ENCODE peak calls at places on chromosomes 16 and 17, in four cellular contexts. U is hepatocyte, L is IMR-90, F is AG10803. I is an unnamed sample.

GRCh38 chr16:29676989-29677388 is 2.0 kb upstream of the QPRT start:
- DNase-seq in L (no peak), U (no peak), F (no peak), I (no peak)

GRCh38 chr16:86984975-86985655 is 332.1 kb downstream of the C16orf95 start:
- DNase-seq in U (peak), F (peak), L (no peak), I (no peak)

GRCh38 chr16:85416267-85417109 is 196.6 kb upstream of the GSE1 start:
- DNase-seq in L (peak), F (peak), U (peak), I (peak)

GRCh38 chr17:61159415-61159814 is 240.2 kb upstream of the TBX2 start:
- DNase-seq in L (peak), U (no peak), F (no peak), I (peak)

GRCh38 chr16:47664653-47665325 is 203.7 kb downstream of the PHKB start:
- DNase-seq in U (peak), F (no peak), L (peak), I (peak)

GRCh38 chr17:83202002-83203000 is 122.9 kb downstream of the METRNL start:
- DNase-seq in U (no peak), F (no peak), L (no peak), I (no peak)

GRCh38 chr17:54903375-54903774 is 2.7 kb downstream of the TOM1L1 start:
- DNase-seq in L (no peak), U (peak), F (peak), I (no peak)

GRCh38 chr16:83355570-83356218 is 452.1 kb upstream of the HSBP1 start:
- DNase-seq in L (no peak), F (no peak), U (no peak), I (no peak)

GRCh38 chr17:2087597-2088211 is 32.8 kb downstream of the HIC1 start:
- DNase-seq in L (peak), F (no peak), U (no peak), I (no peak)

GRCh38 chr17:48767263-48767774 is 38.8 kb upstream of the HOXB13 start:
- DNase-seq in U (no peak), F (no peak), L (no peak), I (no peak)

GRCh38 chr17:49404371-49404770 is 10.3 kb downstream of the PHB1 start:
- DNase-seq in L (no peak), F (no peak), U (no peak), I (no peak)

GRCh38 chr17:31496097-31496496 is 104.6 kb downstream of the RAB11FIP4 start:
- DNase-seq in F (no peak), L (no peak), U (no peak), I (no peak)

GRCh38 chr17:19308398-19308797 is 54.1 kb downstream of the B9D1 start:
- DNase-seq in L (no peak), U (no peak), F (no peak), I (no peak)

GRCh38 chr16:50497592-50497991 is 50.6 kb upstream of the NKD1 start:
- DNase-seq in U (no peak), F (peak), L (peak), I (no peak)

GRCh38 chr17:81158688-81159590 is 6.4 kb upstream of the PVALEF start:
- DNase-seq in F (no peak), L (no peak), U (no peak), I (no peak)

GRCh38 chr17:65554568-65555223 is 6.8 kb downstream of the AXIN2 start:
- DNase-seq in L (peak), F (peak), U (peak), I (peak)

GRCh38 chr16:22055881-22056280 is 36.5 kb upstream of the VWA3A start:
- DNase-seq in U (no peak), L (no peak), F (no peak), I (no peak)

GRCh38 chr16:57409870-57410585 is 5.5 kb downstream of the CCL17 start:
- DNase-seq in F (no peak), U (no peak), L (no peak), I (no peak)

GRCh38 chr16:8899709-8900317 is 17.7 kb downstream of the LITAFD start:
- DNase-seq in U (no peak), F (no peak), L (no peak), I (no peak)

GRCh38 chr16:55324491-55325447 is 766 bp downstream of the IRX6 start:
- DNase-seq in U (no peak), F (peak), L (no peak), I (no peak)

GRCh38 chr16:11100239-11100750 is 155.7 kb downstream of the SOCS1 start:
- DNase-seq in F (peak), L (peak), U (peak), I (peak)

GRCh38 chr16:53545433-53545832 is 42.4 kb upstream of the AKTIP start:
- DNase-seq in F (no peak), L (no peak), U (no peak), I (no peak)

GRCh38 chr17:75922173-75922961 is 17.7 kb upstream of the MRPL38 start:
- DNase-seq in U (no peak), L (no peak), F (no peak), I (no peak)

GRCh38 chr16:78249832-78250231 is 150.4 kb downstream of the WWOX start:
- DNase-seq in L (no peak), U (peak), F (no peak), I (no peak)

GRCh38 chr17:63405741-63406261 is 40.3 kb downstream of the CYB561 start:
- DNase-seq in F (peak), U (peak), L (peak), I (peak)

GRCh38 chr16:4315185-4316102 is at the start of gene GLIS2:
- DNase-seq in L (peak), F (peak), U (peak), I (peak)

GRCh38 chr17:79000396-79001189 is 9.0 kb downstream of the CANT1 start:
- DNase-seq in L (no peak), U (no peak), F (no peak), I (no peak)

GRCh38 chr17:81233811-81234505 is 4.9 kb downstream of the TEPSIN start:
- DNase-seq in U (no peak), F (no peak), L (no peak), I (no peak)

GRCh38 chr17:3025421-3026124 is 37.8 kb downstream of the OR1D5 start:
- DNase-seq in U (no peak), F (no peak), L (no peak), I (no peak)

GRCh38 chr16:58464916-58465731 is 34.8 kb upstream of the NDRG4 start:
- DNase-seq in U (no peak), F (no peak), L (no peak), I (no peak)

GRCh38 chr17:44922136-44922535 is 6.8 kb upstream of the GFAP start:
- DNase-seq in L (no peak), F (no peak), U (no peak), I (no peak)

GRCh38 chr17:11238710-11239109 is 2.3 kb upstream of the SHISA6 start:
- DNase-seq in L (no peak), F (no peak), U (no peak), I (no peak)

GRCh38 chr16:75379911-75380847 is 53.1 kb downstream of the CFDP1 start:
- DNase-seq in U (no peak), F (no peak), L (no peak), I (peak)
- TF ChIP-seq CTCF in U (no peak), F (no peak), L (no peak), I (no peak)

DNA sequence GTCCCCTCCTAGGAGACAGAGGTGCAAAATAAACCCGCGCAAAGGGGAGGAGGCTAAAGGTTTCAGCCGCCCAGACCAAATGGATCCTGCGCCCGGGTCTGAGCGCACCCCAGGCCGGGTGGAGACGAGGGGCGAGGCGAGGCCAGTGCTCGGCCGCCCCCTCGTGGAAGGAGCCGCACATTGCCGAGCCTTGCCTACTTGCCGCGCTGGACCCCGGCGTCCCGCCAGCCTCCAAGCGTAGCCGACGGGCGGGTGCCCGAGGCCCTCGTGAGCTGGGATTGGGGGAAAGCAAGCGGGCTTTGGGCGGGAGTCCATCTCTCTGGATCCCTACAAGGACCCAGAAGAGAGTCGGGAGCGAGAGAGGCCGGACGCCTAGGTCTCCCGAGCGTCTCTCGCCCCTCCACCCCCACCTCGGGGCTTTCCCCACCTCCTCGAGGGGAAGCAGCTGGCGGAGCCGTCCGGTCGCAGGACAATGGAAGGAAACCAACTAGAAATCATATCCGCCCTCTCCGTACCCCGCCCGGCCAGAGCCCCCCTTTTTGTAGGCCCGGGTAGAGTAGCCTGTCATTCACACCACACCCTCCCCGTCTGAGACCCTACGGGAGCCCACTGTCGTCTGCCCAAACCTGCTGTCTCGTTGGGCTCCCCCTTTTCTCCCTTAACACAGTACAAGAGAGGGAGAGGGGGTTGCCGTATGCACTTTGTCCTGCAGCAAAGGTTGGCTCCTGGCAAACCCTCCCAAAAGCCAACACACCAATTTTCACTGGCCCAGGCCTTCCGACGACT is 664 bp upstream of the BCL6B start:
- DNase-seq in F (peak), L (peak), U (peak), I (peak)
- H3K4me3 ChIP-seq in F (peak), L (no peak), U (no peak), I (peak)

DNA sequence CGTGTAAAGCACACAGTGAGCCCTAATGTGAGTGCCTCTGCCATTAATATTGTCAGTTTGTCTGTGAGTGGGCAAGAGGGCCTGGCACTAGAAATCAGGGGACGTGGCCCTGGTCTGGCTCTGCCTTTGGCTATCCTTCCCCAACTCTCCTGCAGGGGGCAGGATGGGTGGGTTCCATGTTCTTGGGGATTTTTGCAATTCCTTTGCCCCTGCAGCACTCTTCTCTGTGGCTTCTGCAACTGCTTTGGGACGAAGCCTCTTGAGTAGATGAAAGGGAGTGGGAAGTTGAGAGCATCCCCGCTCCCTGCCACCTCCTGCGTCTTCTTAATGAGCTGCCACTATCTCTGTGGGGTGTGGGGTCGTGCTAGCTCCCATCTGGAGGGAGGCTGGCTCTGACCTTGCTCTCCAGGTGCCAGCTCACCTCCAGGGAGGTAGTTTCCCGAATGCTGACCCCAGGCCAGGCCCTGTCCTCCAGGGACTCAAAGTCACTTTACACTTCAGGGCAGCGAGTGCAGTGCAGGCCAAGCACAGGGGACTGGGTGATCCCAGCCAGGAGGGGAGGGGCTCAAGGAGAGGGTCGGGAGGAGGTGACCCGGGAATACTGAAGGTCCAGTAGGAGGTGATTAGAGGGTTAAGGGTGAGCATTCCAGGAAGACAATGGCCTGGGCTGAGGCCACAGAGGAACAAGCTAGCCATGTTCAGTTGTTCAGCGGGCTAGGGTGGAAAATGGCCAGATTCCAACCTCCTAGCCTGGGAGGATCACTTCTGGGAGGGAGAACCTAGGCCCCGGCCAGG is 121.0 kb upstream of the NLRP1 start:
- DNase-seq in U (no peak), F (peak), L (peak), I (no peak)
- TF ChIP-seq CTCF in U (peak), F (peak), L (peak), I (peak)

DNA sequence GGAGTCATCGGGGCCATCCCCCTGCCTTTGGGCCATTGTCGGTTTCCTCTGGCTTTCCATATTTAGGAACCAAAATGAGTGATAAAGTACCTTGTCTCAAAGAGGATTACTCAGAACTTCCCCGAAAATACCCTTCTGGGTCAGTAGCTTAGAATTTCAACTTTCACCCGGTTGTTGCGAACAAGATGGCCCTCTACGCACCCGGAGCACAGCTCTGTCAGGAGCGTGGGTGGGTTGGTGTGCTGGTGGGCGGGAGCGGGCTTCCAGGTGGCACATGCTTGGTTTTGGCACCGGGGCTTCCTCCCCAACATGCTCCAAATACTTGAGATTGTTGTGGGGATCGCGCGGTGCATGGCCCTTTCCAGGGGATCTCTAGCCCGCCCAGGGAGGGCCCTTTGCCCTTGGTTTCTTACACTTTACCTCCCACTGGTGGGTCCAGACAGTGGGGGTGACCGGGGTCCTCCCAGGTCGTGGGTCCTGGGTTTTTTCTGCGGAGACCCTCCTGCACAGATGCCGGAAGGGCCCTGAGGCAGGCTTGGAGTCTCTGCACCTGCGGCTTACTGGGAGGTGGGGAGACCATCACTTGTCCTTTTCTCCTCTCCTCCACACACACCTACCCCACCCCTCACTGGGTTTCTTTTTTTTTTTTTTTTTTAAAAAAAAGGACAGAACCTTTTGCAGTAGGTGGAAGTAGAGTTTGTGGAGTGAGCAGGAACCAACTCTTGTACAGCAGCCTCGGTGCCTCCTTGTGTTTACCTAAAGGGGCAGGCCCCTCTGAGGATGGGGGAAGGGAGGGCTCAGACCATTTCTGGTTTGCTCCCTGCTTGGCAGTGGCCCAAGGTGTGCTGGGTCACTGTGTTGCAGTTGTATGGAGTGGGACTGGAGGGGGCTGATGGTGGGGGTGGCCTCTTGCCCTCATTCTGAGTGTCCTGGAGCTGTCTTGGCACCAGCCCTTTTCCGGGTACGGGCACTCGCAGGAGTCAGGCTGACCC is 142.1 kb downstream of the SEC14L1 start:
- DNase-seq in U (peak), F (peak), L (peak), I (no peak)
- H3K4me3 ChIP-seq in U (peak), F (no peak), L (no peak), I (peak)

GRCh38 chr17:38710603-38710962 is 5.5 kb downstream of the MLLT6 start:
- DNase-seq in L (no peak), F (no peak), U (no peak), I (no peak)
- TF ChIP-seq CTCF in L (no peak), F (no peak), U (no peak), I (no peak)

DNA sequence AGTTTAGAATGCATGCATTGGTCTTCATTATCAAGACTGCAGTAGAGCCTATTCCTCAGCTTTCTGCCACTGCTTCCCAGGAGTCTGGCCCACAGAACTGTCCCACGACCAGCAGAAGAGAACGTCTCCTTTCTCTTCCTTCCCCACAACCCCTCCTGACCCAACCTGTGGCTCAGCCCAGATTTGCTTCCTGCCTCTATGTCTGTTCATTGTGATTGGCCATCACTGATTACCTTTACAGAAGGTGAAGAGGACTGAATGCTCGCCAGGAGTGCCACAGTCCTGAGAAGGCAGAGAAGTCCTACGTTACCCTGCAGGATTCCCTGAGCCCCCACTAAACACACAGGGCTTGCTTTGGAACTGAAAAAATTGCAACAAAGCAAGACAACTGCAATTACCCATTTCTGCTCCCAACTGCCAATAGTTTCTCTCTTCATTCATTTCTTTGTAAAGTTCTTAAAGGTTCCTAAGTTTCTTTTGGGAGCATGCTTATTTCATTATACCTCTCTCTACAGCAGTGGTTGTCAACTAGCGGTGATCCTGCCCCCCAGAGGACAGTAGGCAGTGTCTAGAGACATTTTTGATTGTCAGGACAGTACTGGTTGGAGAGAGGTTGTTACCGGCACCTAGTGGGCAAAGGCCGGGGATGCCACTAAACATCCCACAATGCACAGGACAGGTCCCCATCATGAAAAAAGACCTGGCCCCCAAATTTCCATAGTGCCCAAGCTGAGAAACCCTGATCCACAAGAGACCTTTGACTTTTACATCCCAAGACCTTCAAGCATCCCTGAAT is 4.5 kb upstream of the NAT9 start:
- DNase-seq in U (no peak), L (no peak), F (no peak), I (no peak)
- H3K4me3 ChIP-seq in U (no peak), L (no peak), F (no peak), I (no peak)